ENCODE peak calls at places on chromosome 10, in six cellular contexts. J, W, M, E, G and R are unnamed samples.

GRCh38 chr10:69123306-69123746 is 652 bp upstream of the VPS26A start:
- DNase-seq in E (no peak), J (no peak), W (no peak), M (no peak), G (no peak), R (no peak)

GRCh38 chr10:77406764-77407430 is 230.7 kb downstream of the KCNMA1 start:
- DNase-seq in M (no peak), W (no peak), G (no peak), J (no peak), E (no peak), R (no peak)

GRCh38 chr10:74044419-74044818 is 46.5 kb downstream of the VCL start:
- DNase-seq in E (no peak), J (no peak), G (no peak), M (no peak), W (no peak), R (no peak)

GRCh38 chr10:60816624-60817023 is 38.3 kb downstream of the CDK1 start:
- DNase-seq in W (no peak), E (no peak), G (peak; percentile 83), M (peak; percentile 40), J (peak; percentile 97), R (no peak)

GRCh38 chr10:81026597-81026996 is 488.9 kb downstream of the SH2D4B start:
- DNase-seq in G (no peak), E (no peak), M (no peak), W (no peak), J (no peak), R (no peak)

GRCh38 chr10:5692476-5693358 is 8.1 kb downstream of the TASOR2 start:
- DNase-seq in J (peak; percentile 46), E (peak; percentile 76), W (peak; percentile 64), M (peak; percentile 21), G (no peak), R (peak; percentile 45)

GRCh38 chr10:21208666-21209316 is 311.7 kb upstream of the NEBL start:
- DNase-seq in J (no peak), E (no peak), G (no peak), W (no peak), M (no peak), R (no peak)

GRCh38 chr10:130351466-130352290 is 215.5 kb downstream of the GLRX3 start:
- DNase-seq in G (no peak), E (no peak), J (no peak), M (no peak), W (no peak), R (no peak)

GRCh38 chr10:91875779-91876178 is 33.5 kb downstream of the FGFBP3 start:
- DNase-seq in J (no peak), E (no peak), W (no peak), M (no peak), G (no peak), R (no peak)

GRCh38 chr10:124403548-124403947 is 15.2 kb downstream of the OAT start:
- DNase-seq in W (no peak), M (peak; percentile 70), E (no peak), G (peak; percentile 82), J (peak; percentile 89), R (no peak)

GRCh38 chr10:79116801-79117723 is 48.3 kb downstream of the ZMIZ1 start:
- DNase-seq in G (no peak), M (no peak), E (no peak), W (no peak), J (peak; percentile 42), R (no peak)

GRCh38 chr10:554182-554848 is 135.2 kb downstream of the DIP2C start:
- DNase-seq in E (no peak), G (peak; percentile 34), J (no peak), M (no peak), W (no peak), R (no peak)

GRCh38 chr10:112741830-112742402 is 208.1 kb upstream of the TCF7L2 start:
- DNase-seq in W (no peak), J (no peak), E (no peak), G (no peak), M (peak; percentile 22), R (no peak)

GRCh38 chr10:78196964-78197363 is 163.3 kb downstream of the RPS24 start:
- DNase-seq in J (no peak), G (no peak), M (no peak), W (no peak), E (no peak), R (no peak)

GRCh38 chr10:71394926-71395562 is 1.7 kb upstream of the CDH23 start:
- DNase-seq in M (no peak), W (no peak), G (no peak), E (no peak), J (no peak), R (no peak)